ENCODE peak calls at places on chromosomes 12 and 14, in five cellular contexts. Y is GM06990, E is psoas muscle, S is BJ, P is AG04450. Z is an unnamed sample.
A peak's percentile ranks its signal among the peaks of the same experiment; 100 is the strongest.

GRCh38 chr14:82080319-82080718 is 546.7 kb upstream of the SEL1L start:
- DNase-seq in Y (no peak), S (no peak), E (no peak), P (no peak), Z (no peak)

GRCh38 chr12:56338643-56339422 is at the start of gene IL23A:
- DNase-seq in P (no peak), E (no peak), S (no peak), Y (peak; percentile 63), Z (peak; percentile 68)

GRCh38 chr14:103347091-103347815 is 13.2 kb downstream of the EIF5 start:
- DNase-seq in E (no peak), Y (no peak), P (no peak), S (no peak), Z (no peak)

GRCh38 chr14:50944647-50945413 is 547 bp upstream of the PYGL start:
- DNase-seq in E (peak; percentile 68), S (no peak), Y (no peak), P (no peak), Z (no peak)

GRCh38 chr12:11718768-11719253 is 69.3 kb downstream of the ETV6 start:
- DNase-seq in Y (no peak), S (no peak), E (no peak), P (no peak), Z (no peak)

GRCh38 chr12:96514328-96514727 is 25.0 kb downstream of the CFAP54 start:
- DNase-seq in Y (peak; percentile 25), E (no peak), S (no peak), P (no peak), Z (no peak)

GRCh38 chr14:59507063-59507751 is 22.9 kb downstream of the JKAMP start:
- DNase-seq in P (peak; percentile 26), E (no peak), S (no peak), Y (no peak), Z (no peak)

GRCh38 chr14:98137626-98138025 is 1134.4 kb downstream of the BCL11B start:
- DNase-seq in E (no peak), P (no peak), Y (no peak), S (no peak), Z (no peak)

GRCh38 chr12:45666452-45667215 is 62.9 kb upstream of the ARID2 start:
- DNase-seq in E (no peak), S (no peak), Y (no peak), P (no peak), Z (no peak)

GRCh38 chr12:107025691-107026090 is 38.7 kb upstream of the MTERF2 start:
- DNase-seq in Y (no peak), E (no peak), S (no peak), P (no peak), Z (no peak)

GRCh38 chr12:109710747-109711595 is 2.7 kb upstream of the FAM222A start:
- DNase-seq in E (no peak), S (no peak), P (no peak), Y (no peak), Z (no peak)

GRCh38 chr14:71529855-71530254 is 402.4 kb upstream of the RGS6 start:
- DNase-seq in S (no peak), E (no peak), Y (no peak), P (no peak), Z (no peak)

GRCh38 chr12:7915911-7916403 is 20.0 kb downstream of the SLC2A3 start:
- DNase-seq in Y (no peak), S (no peak), P (no peak), E (no peak), Z (no peak)

GRCh38 chr14:66514206-66514605 is 6.3 kb downstream of the GPHN start:
- DNase-seq in Y (no peak), S (no peak), E (no peak), P (no peak), Z (no peak)

DNA sequence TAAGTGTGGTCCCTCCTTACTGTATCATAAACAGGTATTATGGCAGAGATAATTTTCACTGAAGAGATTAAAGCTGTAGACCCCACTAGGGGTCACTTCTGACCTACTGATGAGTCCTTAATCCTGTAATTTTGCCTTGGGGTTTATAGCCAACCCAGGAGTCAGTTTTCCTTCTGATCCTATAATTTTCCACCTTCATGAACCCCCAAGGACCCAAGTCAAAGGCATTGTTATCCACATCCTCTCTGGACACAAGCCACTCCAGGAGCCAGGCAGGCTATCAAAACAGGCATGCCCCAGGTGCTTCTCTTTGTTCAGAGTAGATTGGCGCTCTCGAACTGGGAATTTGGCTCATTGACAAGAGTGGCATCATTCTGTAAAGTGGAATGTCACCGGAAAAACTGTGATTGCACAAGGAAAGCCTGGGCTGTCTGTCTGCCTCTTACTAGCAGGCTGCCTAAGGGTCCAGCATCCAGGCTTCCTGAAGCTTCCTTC is 1523.3 kb upstream of the FLRT2 start:
- DNase-seq in P (no peak), Y (no peak), S (no peak), E (no peak), Z (no peak)
- TF ChIP-seq CTCF in P (no peak), Y (no peak), S (no peak), E (peak; percentile 14), Z (no peak)

GRCh38 chr14:89544636-89545301 is 127.7 kb upstream of the FOXN3 start:
- DNase-seq in Y (no peak), S (no peak), E (no peak), P (no peak), Z (no peak)

GRCh38 chr14:89540830-89541470 is 123.9 kb upstream of the FOXN3 start:
- DNase-seq in Y (no peak), E (no peak), P (peak; percentile 63), S (peak; percentile 82), Z (no peak)

GRCh38 chr14:89540009-89540829 is 123.2 kb upstream of the FOXN3 start:
- DNase-seq in Y (no peak), S (no peak), E (no peak), P (no peak), Z (no peak)

GRCh38 chr14:89542768-89543419 is 125.9 kb upstream of the FOXN3 start:
- DNase-seq in P (no peak), Y (no peak), E (no peak), S (no peak), Z (no peak)

DNA sequence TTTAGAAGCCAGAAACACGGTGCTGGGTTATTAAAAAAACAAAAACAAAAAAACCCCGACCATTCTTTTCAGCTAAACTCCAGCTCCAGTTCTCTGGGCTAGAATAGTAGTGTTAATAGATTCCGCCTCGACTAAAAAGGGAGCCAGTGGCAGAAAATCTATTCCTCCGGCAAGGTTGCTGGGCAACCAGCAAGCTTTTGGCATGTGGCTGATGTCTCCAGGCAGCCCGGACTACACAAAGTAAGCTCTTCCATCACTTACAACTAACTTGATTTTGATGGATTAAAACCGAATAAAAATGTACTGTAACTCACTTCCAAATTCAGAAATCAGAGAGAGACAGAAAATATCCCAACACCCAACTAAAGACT is 126.4 kb upstream of the FOXN3 start:
- DNase-seq in E (no peak), P (no peak), S (no peak), Y (no peak), Z (no peak)
- H3K4me3 ChIP-seq in E (no peak overlapping the region), P (no peak overlapping the region), S (no peak overlapping the region), Y (no peak overlapping the region), Z (no peak overlapping the region)

GRCh38 chr12:76032043-76032981 is 736 bp upstream of the PHLDA1 start:
- DNase-seq in S (no peak), E (peak; percentile 59), P (no peak), Y (peak; percentile 76), Z (no peak)

GRCh38 chr12:76031081-76031413 is 529 bp downstream of the PHLDA1 start:
- DNase-seq in Y (no peak), S (no peak), E (no peak), P (no peak), Z (no peak)

GRCh38 chr12:76029982-76030377 is 1.6 kb downstream of the PHLDA1 start:
- DNase-seq in E (no peak), P (no peak), Y (peak; percentile 16), S (no peak), Z (no peak)

GRCh38 chr12:76030378-76031080 is 1.0 kb downstream of the PHLDA1 start:
- DNase-seq in Y (peak; percentile 64), P (no peak), S (no peak), E (peak; percentile 63), Z (no peak)

DNA sequence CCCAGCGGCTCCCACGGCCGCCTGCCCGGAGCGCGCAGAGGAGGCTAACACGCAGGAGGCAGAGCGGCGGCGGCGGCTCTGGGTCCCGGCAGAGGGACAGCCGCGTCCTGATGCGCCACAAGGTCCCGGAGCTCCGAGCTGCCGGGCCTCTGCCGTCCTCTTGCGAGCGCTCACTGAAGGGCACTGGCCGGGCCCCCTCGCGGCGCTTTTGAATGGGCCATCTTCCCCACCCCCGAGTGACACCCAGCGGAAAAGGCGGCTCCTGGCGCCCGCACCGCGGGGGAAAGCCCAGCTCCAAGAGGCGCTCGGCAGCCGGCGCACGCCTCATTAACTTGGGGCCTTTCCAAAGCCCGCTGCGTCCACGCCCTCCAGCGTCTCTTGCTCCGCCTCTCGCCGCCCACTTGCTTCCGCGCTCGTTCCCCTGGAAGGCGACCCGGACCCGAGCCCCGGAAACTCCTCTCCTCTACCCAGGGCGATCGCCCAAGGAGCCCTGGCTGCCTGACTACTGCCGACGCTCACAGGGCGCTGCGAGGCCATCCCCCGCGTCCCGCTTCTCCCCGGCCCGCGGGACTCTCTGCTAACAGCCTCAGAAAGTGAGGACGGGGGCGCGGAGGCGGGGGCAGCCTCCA is at the start of gene PHLDA1:
- DNase-seq in E (peak; percentile 96), S (peak; percentile 75), Y (peak; percentile 94), P (peak; percentile 97), Z (peak; percentile 81)
- TF ChIP-seq CTCF in E (peak; percentile 53), S (peak; percentile 78), Y (peak; percentile 76), P (peak; percentile 58), Z (peak; percentile 45)

DNA sequence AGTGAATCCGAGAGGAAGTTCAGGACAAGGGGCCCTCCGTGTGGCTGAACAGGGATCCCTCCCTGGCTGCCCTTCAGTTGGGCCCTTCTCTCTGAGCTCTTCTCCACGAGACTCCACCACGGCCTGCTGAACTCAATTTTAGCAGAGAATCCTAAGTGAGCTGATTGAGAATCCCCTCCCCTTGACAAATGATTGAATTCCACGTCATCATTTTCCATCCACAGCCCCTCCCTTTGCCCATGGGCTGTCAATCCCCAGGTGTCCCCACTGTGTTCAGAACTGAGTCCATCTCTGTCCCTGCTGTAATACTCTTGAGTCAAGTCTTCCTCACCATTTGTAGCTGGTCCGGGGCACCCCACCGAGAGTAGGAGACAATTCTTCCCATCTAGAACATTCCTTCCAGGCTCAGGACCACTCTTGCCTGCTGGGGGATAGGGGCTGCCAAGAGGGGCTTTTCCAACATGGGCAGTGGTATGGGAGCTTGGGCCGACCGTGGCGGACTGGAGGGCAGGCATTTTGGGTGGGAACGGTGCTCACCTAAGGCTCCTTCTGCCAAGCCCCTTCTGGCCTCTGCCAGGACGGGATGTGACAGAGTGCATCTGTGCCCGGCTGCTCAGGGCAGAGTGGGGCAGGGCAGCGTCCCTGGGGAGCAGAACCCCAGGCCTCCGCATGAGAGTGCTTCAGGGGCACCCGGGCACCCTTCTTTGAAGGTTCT is 218.0 kb upstream of the RTL1 start:
- DNase-seq in E (peak; percentile 46), S (no peak), Y (no peak), P (no peak), Z (no peak)
- H3K4me3 ChIP-seq in E (no peak overlapping the region), S (no peak overlapping the region), Y (no peak overlapping the region), P (no peak overlapping the region), Z (no peak overlapping the region)

DNA sequence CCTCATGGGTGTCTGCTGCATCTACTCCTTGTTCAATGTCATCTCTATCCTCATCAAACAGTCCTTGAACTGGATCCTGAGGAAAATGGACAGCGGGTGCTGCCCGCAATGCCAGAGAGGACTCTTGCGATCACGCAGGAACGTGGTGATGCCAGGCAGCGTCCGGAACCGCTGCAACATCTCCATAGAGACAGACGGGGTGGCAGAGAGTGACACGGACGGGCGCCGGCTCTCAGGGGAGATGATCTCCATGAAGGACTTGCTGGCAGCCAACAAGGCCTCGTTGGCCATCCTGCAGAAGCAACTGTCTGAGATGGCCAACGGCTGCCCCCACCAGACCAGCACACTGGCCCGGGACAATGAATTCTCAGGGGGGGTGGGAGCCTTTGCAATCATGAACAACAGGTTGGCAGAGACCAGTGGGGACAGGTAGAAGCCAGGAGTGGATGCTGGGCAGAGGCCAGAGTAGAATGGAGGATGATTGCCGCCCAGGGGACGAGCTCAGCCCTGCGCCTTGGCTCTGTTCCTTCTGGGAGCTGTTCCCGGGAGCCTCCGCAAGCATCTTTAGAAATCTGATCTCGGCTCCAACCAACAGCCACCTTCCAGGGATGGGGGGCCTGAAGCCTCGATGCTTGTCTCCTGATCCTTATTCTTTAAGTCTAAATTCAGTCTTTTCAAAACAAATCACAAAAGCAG is 71.6 kb upstream of the PSMC1 start:
- DNase-seq in Y (no peak), P (no peak), S (no peak), E (no peak), Z (no peak)
- TF ChIP-seq CTCF in Y (no peak), P (no peak), S (no peak), E (no peak), Z (no peak)

Z was measured in GM12864.